ENCODE peak calls at places on chromosomes 2 and 18, in seven cellular contexts. F, D, X, A, C, Y and P are unnamed samples.

GRCh38 chr2:230668939-230669303 is 43.7 kb upstream of the CAB39 start:
- DNase-seq in C (no peak), D (no peak), A (no peak), Y (no peak), F (no peak), X (no peak), P (no peak)

GRCh38 chr18:6983366-6983765 is 134.2 kb downstream of the LAMA1 start:
- DNase-seq in Y (no peak), C (no peak), X (no peak), D (peak), A (no peak), F (no peak), P (no peak)

GRCh38 chr2:127014630-127015029 is 92.3 kb downstream of the BIN1 start:
- DNase-seq in D (no peak), Y (no peak), X (no peak), C (no peak), A (no peak), F (no peak), P (no peak)

GRCh38 chr2:160241251-160242137 is 41.4 kb upstream of the ITGB6 start:
- DNase-seq in X (no peak), C (no peak), Y (peak), D (peak), A (no peak), F (no peak), P (no peak)

GRCh38 chr2:150214626-150215025 is 272.8 kb downstream of the RND3 start:
- DNase-seq in A (no peak), Y (no peak), C (no peak), X (no peak), F (no peak), D (peak), P (no peak)

GRCh38 chr2:63696496-63696895 is 107.7 kb downstream of the MDH1 start:
- DNase-seq in Y (no peak), C (no peak), A (no peak), F (no peak), X (no peak), D (no peak), P (no peak)

GRCh38 chr2:860259-860855 is 90.3 kb upstream of the SNTG2 start:
- DNase-seq in Y (peak), C (no peak), X (no peak), D (no peak), A (no peak), F (no peak), P (no peak)

GRCh38 chr2:30177861-30178465 is 31.2 kb downstream of the YPEL5 start:
- DNase-seq in X (no peak), F (no peak), Y (no peak), D (no peak), A (no peak), C (no peak), P (no peak)

GRCh38 chr2:224147174-224147573 is 108.1 kb upstream of the SERPINE2 start:
- DNase-seq in X (no peak), D (peak), Y (peak), F (no peak), C (no peak), A (no peak), P (no peak)

GRCh38 chr2:121529439-121530209 is 1.1 kb upstream of the RNU4ATAC start:
- DNase-seq in A (peak), C (peak), D (peak), Y (no peak), F (no peak), X (peak), P (peak)

GRCh38 chr2:102383722-102384121 is 28.1 kb downstream of the IL18R1 start:
- DNase-seq in A (no peak), D (no peak), C (no peak), F (no peak), X (no peak), Y (no peak), P (no peak)

GRCh38 chr2:120854766-120855530 is 119.3 kb downstream of the GLI2 start:
- DNase-seq in F (no peak), D (no peak), X (no peak), Y (no peak), A (no peak), C (no peak), P (no peak)

GRCh38 chr18:79940126-79940813 is 11.2 kb downstream of the SLC66A2 start:
- DNase-seq in X (no peak), A (no peak), F (no peak), Y (no peak), C (no peak), D (peak), P (no peak)

GRCh38 chr2:112092286-112093041 is 37.4 kb downstream of the TMEM87B start:
- DNase-seq in X (no peak), D (no peak), A (no peak), Y (no peak), C (no peak), F (no peak), P (no peak)

GRCh38 chr18:71485578-71485977 is 1058.6 kb downstream of the CBLN2 start:
- DNase-seq in C (no peak), Y (no peak), F (no peak), X (no peak), D (no peak), A (no peak), P (no peak)

GRCh38 chr2:175062787-175063585 is 57.8 kb upstream of the CHN1 start:
- DNase-seq in C (no peak), Y (no peak), F (no peak), D (no peak), A (no peak), X (no peak), P (no peak)

GRCh38 chr2:37655442-37655841 is 16.0 kb downstream of the CDC42EP3 start:
- DNase-seq in X (no peak), Y (no peak), F (no peak), D (no peak), A (no peak), C (no peak), P (peak)

GRCh38 chr2:231672617-231673347 is 35.5 kb upstream of the PTMA start:
- DNase-seq in D (peak), X (peak), Y (peak), F (no peak), A (no peak), C (peak), P (peak)

GRCh38 chr2:38116762-38117161 is 40.8 kb upstream of the CYP1B1 start:
- DNase-seq in F (no peak), C (no peak), Y (no peak), X (no peak), A (no peak), D (no peak), P (no peak)

GRCh38 chr18:58787750-58788149 is 76.9 kb upstream of the ZNF532 start:
- DNase-seq in D (no peak), X (no peak), C (no peak), Y (no peak), A (peak), F (no peak), P (no peak)

GRCh38 chr18:42520074-42520473 is 565.0 kb downstream of the PIK3C3 start:
- DNase-seq in A (no peak), C (no peak), F (no peak), D (no peak), Y (no peak), X (no peak), P (no peak)

GRCh38 chr2:161825429-161825828 is 201.2 kb downstream of the SLC4A10 start:
- DNase-seq in A (no peak), X (no peak), F (no peak), C (no peak), Y (no peak), D (no peak), P (no peak)

GRCh38 chr2:79860233-79861058 is 347.6 kb downstream of the CTNNA2 start:
- DNase-seq in Y (no peak), A (peak), X (no peak), C (peak), F (no peak), D (no peak), P (peak)

GRCh38 chr2:100283724-100284501 is 38.4 kb downstream of the LONRF2 start:
- DNase-seq in Y (peak), D (no peak), C (no peak), F (no peak), X (no peak), A (peak), P (no peak)

GRCh38 chr2:170822885-170823799 is 6.5 kb downstream of the GAD1 start:
- DNase-seq in A (no peak), X (no peak), F (no peak), C (no peak), D (no peak), Y (no peak), P (no peak)

GRCh38 chr18:35141567-35142269 is 99.1 kb upstream of the ZNF397 start:
- DNase-seq in X (no peak), Y (no peak), C (no peak), A (no peak), D (no peak), F (no peak), P (no peak)

GRCh38 chr2:25692143-25692542 is 18.8 kb upstream of the DTNB start:
- DNase-seq in A (no peak), X (no peak), D (no peak), C (no peak), F (no peak), Y (no peak), P (no peak)

GRCh38 chr2:134917958-134918517 is 584 bp upstream of the CCNT2 start:
- DNase-seq in C (no peak), X (no peak), D (no peak), Y (no peak), F (peak), A (no peak), P (no peak)

GRCh38 chr2:206212673-206213513 is 53.2 kb downstream of the EEF1B2 start:
- DNase-seq in X (no peak), C (peak), D (no peak), F (no peak), A (no peak), Y (no peak), P (no peak)

GRCh38 chr2:64779117-64779690 is 125.5 kb upstream of the SERTAD2 start:
- DNase-seq in F (no peak), X (no peak), A (no peak), D (no peak), C (no peak), Y (no peak), P (no peak)

GRCh38 chr2:99597616-99598015 is 107.8 kb upstream of the REV1 start:
- DNase-seq in F (no peak), X (no peak), A (no peak), C (no peak), D (no peak), Y (no peak), P (no peak)

GRCh38 chr2:109293663-109294062 is 164.7 kb downstream of the SH3RF3 start:
- DNase-seq in Y (no peak), D (no peak), A (no peak), C (no peak), F (no peak), X (no peak), P (no peak)

GRCh38 chr2:237911363-237912017 is 52.1 kb downstream of the RAMP1 start:
- DNase-seq in D (no peak), X (no peak), Y (no peak), C (no peak), A (no peak), F (no peak), P (no peak)